ENCODE peak calls at places on chromosomes 4 and X, in six cellular contexts. M is CD8-positive, alpha-beta memory T cell; S is body of pancreas; N is GM23338; P is lower lobe of right lung; H is pancreas. T is an unnamed sample. For H3K4me1, the result is how much of the 10 kb centered on the place peaks cover.

GRCh38 chr4:172982151-172982590 is 186.4 kb upstream of the GALNT7 start:
- DNase-seq in M (no peak), S (no peak), N (no peak), P (no peak), H (no peak), T (peak)

GRCh38 chr4:8915201-8916200 is 43.9 kb upstream of the HMX1 start:
- DNase-seq in M (no peak), S (peak), N (no peak), P (no peak), H (no peak), T (no peak)

GRCh38 chrX:25144043-25144940 is 128.5 kb upstream of the ARX start:
- DNase-seq in M (peak), S (peak), N (peak), P (peak), H (peak), T (peak)

GRCh38 chr4:44098973-44099372 is 349.6 kb downstream of the KCTD8 start:
- DNase-seq in M (no peak), S (no peak), N (no peak), P (no peak), H (no peak), T (no peak)

GRCh38 chr4:4277531-4277930 is 12.4 kb downstream of the LYAR start:
- DNase-seq in M (no peak), S (no peak), N (no peak), P (no peak), H (no peak), T (no peak)

GRCh38 chrX:133749951-133750350 is 235.4 kb downstream of the GPC3 start:
- DNase-seq in M (no peak), S (no peak), N (no peak), P (no peak), H (no peak), T (peak)

GRCh38 chr4:132276989-132277388 is 872.1 kb upstream of the PCDH10 start:
- DNase-seq in M (no peak), S (no peak), N (no peak), P (no peak), H (no peak), T (no peak)

GRCh38 chr4:168711197-168712120 is 214.6 kb downstream of the PALLD start:
- DNase-seq in M (no peak), S (no peak), N (no peak), P (no peak), H (no peak), T (no peak)

GRCh38 chr4:126547352-126547751 is 1085.4 kb upstream of the INTU start:
- DNase-seq in M (no peak), S (no peak), N (no peak), P (no peak), H (no peak), T (no peak)

GRCh38 chrX:40154853-40155616 is 57.3 kb upstream of the BCOR start:
- DNase-seq in M (no peak), S (peak), N (peak), P (peak), H (peak), T (peak)

GRCh38 chr4:37686373-37687174 is at the start of gene RELL1:
- DNase-seq in M (peak), S (peak), N (peak), P (peak), H (peak), T (peak)

GRCh38 chr4:37685211-37685725 is 908 bp downstream of the RELL1 start:
- DNase-seq in M (peak), S (no peak), N (peak), P (no peak), H (no peak), T (no peak)

GRCh38 chr4:37687666-37688065 is 1.5 kb upstream of the RELL1 start:
- DNase-seq in M (no peak), S (no peak), N (no peak), P (no peak), H (no peak), T (no peak)

GRCh38 chr4:37685726-37686372 is 327 bp downstream of the RELL1 start:
- DNase-seq in M (peak), S (peak), N (peak), P (no peak), H (no peak), T (no peak)

DNA sequence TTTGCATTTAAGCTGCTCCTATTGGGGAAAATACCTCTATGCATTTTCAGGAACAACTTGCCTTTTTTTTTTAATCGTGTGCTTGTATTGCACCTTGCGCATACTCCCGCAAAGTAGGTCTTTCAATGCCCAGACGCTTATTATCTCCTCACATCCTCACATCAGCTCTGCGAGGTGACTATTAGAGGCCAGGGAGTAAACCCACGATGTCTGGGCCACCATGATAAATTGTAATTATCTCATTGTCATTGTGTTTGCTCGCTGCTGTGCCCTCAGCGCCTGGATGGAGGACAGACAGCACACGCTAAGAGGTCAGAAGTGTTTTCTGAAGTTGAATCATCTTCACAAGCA is 974 bp upstream of the RELL1 start:
- DNase-seq in M (no peak), S (no peak), N (no peak), P (no peak), H (no peak), T (no peak)
- H3K4me1 ChIP-seq in M (under half), S (under half), N (under half), P (under half), H (under half), T (under half)

DNA sequence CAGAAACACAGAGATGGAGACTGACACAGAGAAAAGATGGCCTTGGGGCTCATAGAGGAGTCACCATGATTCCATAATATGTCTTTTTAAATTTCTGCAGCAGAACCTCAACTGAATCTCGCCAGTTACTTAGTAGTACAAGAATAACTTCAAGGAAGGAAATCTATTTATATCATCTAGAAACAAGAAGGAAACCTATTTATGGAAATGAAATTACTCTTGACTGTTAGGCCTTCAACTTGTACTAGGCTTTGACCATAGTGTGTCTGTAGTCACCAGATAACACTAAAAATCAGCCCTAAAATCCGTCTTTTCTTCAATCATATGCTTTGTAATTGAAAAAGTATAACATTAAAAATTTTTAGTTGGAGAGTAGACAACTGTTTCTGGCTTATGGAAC is 740.4 kb downstream of the TRIML1 start:
- DNase-seq in M (no peak), S (no peak), N (no peak), P (no peak), H (no peak), T (no peak)
- H3K4me1 ChIP-seq in M (under half), S (under half), N (under half), P (under half), H (under half), T (under half)

GRCh38 chrX:132411310-132411977 is 77.4 kb downstream of the MBNL3 start:
- DNase-seq in M (no peak), S (no peak), N (no peak), P (no peak), H (no peak), T (no peak)
- H3K4me1 ChIP-seq in M (under half), S (under half), N (half or more), P (under half), H (under half), T (half or more)

GRCh38 chr4:109441858-109442480 is 8.4 kb downstream of the SEC24B start:
- DNase-seq in M (no peak), S (no peak), N (no peak), P (no peak), H (no peak), T (no peak)
- H3K4me1 ChIP-seq in M (half or more), S (half or more), N (under half), P (half or more), H (under half), T (under half)

GRCh38 chr4:182504440-182504839 is 261.2 kb downstream of the TENM3 start:
- DNase-seq in M (no peak), S (no peak), N (no peak), P (no peak), H (no peak), T (peak)

GRCh38 chr4:182507808-182508207 is 264.6 kb downstream of the TENM3 start:
- DNase-seq in M (no peak), S (no peak), N (peak), P (no peak), H (no peak), T (no peak)

GRCh38 chr4:182496392-182496791 is 253.2 kb downstream of the TENM3 start:
- DNase-seq in M (no peak), S (no peak), N (no peak), P (no peak), H (no peak), T (no peak)

GRCh38 chr4:182502074-182502473 is 258.9 kb downstream of the TENM3 start:
- DNase-seq in M (no peak), S (no peak), N (peak), P (no peak), H (no peak), T (no peak)
- H3K4me1 ChIP-seq in M (under half), S (under half), N (half or more), P (under half), H (under half), T (under half)

GRCh38 chr4:145690610-145691009 is 10.7 kb downstream of the C4orf51 start:
- DNase-seq in M (no peak), S (no peak), N (no peak), P (no peak), H (no peak), T (no peak)

GRCh38 chr4:145698507-145698906 is 18.6 kb downstream of the C4orf51 start:
- DNase-seq in M (no peak), S (no peak), N (no peak), P (no peak), H (no peak), T (no peak)

GRCh38 chr4:145697332-145697731 is 17.4 kb downstream of the C4orf51 start:
- DNase-seq in M (no peak), S (no peak), N (no peak), P (no peak), H (no peak), T (no peak)

GRCh38 chr4:145694929-145695328 is 15.0 kb downstream of the C4orf51 start:
- DNase-seq in M (no peak), S (no peak), N (no peak), P (no peak), H (no peak), T (peak)
- H3K4me1 ChIP-seq in M (under half), S (under half), N (under half), P (under half), H (under half), T (under half)

GRCh38 chr4:102165584-102165983 is 179.7 kb downstream of the SLC39A8 start:
- DNase-seq in M (no peak), S (no peak), N (peak), P (no peak), H (no peak), T (no peak)
- H3K4me1 ChIP-seq in M (under half), S (under half), N (under half), P (under half), H (under half), T (under half)

DNA sequence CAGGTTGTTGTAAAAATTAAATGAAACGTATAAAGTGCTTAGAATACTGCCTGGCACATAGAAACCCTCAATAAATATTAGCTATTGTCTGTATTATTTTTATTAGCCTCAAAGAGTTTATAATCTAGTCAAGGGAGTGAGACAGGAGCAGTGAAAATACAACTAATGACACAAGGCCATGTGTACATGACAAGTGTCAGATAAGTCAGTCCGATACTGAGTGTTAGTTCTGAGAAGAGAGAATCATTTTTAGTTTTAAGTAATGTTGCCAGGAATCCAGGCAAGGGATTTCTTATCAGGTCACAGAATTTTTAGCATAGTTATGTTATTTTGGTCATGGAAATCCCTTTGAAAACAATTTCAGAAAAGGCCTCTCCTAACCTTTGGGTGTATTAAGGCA is 35.9 kb downstream of the PPARGC1A start:
- DNase-seq in M (no peak), S (no peak), N (no peak), P (no peak), H (no peak), T (no peak)
- H3K4me1 ChIP-seq in M (under half), S (under half), N (under half), P (under half), H (under half), T (under half)

T was measured in HAP-1.